ENCODE peak calls at places on chromosomes 3 and 15, in five cellular contexts. K is uterus, X is nephron progenitor cell, E is fibroblast of lung, J is adrenal gland. Q is an unnamed sample.

GRCh38 chr3:171821061-171821460 is 10.8 kb upstream of the PLD1 start:
- DNase-seq in K (no peak), X (no peak), E (no peak), J (no peak), Q (no peak)

GRCh38 chr3:110414851-110415250 is 656.8 kb upstream of the NECTIN3 start:
- DNase-seq in K (no peak), X (no peak), E (peak; percentile 57), J (no peak), Q (no peak)

GRCh38 chr3:49872801-49873281 is 3.1 kb upstream of the CAMKV start:
- DNase-seq in K (no peak), X (no peak), E (no peak), J (no peak), Q (no peak)

GRCh38 chr15:41881925-41882688 is 11.7 kb downstream of the SPTBN5 start:
- DNase-seq in K (no peak), X (peak; percentile 54), E (no peak), J (no peak), Q (peak; percentile 81)

GRCh38 chr3:146626384-146627122 is 21.4 kb upstream of the PLSCR5 start:
- DNase-seq in K (no peak), X (no peak), E (no peak), J (no peak), Q (no peak)

GRCh38 chr3:131995936-131996335 is 38.9 kb downstream of the CPNE4 start:
- DNase-seq in K (no peak), X (no peak), E (no peak), J (no peak), Q (no peak)

GRCh38 chr3:115864912-115865311 is 241.6 kb downstream of the GAP43 start:
- DNase-seq in K (no peak), X (no peak), E (peak; percentile 48), J (no peak), Q (no peak)

GRCh38 chr15:66269326-66270090 is 16.0 kb upstream of the MEGF11 start:
- DNase-seq in K (no peak), X (peak; percentile 54), E (peak; percentile 46), J (peak; percentile 86), Q (no peak)

GRCh38 chr3:167978071-167978470 is 117.7 kb downstream of the GOLIM4 start:
- DNase-seq in K (no peak), X (no peak), E (no peak), J (no peak), Q (no peak)

GRCh38 chr3:150362515-150363302 is 45.4 kb upstream of the TSC22D2 start:
- DNase-seq in K (no peak), X (no peak), E (no peak), J (no peak), Q (no peak)

GRCh38 chr15:68730491-68731317 is 90.0 kb downstream of the ANP32A start:
- DNase-seq in K (peak; percentile 60), X (peak; percentile 42), E (peak; percentile 57), J (peak; percentile 37), Q (peak; percentile 56)

GRCh38 chr3:1191061-1191460 is 98.2 kb downstream of the CNTN6 start:
- DNase-seq in K (no peak), X (no peak), E (no peak), J (no peak), Q (no peak)

GRCh38 chr15:62472616-62473299 is 307.7 kb upstream of the C2CD4B start:
- DNase-seq in K (no peak), X (peak; percentile 52), E (no peak), J (no peak), Q (no peak)

GRCh38 chr15:49134683-49135341 is 20.6 kb downstream of the COPS2 start:
- DNase-seq in K (no peak), X (no peak), E (peak; percentile 24), J (no peak), Q (no peak)

GRCh38 chr3:181075098-181075497 is 85.6 kb upstream of the DNAJC19 start:
- DNase-seq in K (no peak), X (peak; percentile 15), E (no peak), J (no peak), Q (no peak)

GRCh38 chr3:151895881-151896661 is 22.6 kb downstream of the SUCNR1 start:
- DNase-seq in K (no peak), X (no peak), E (no peak), J (no peak), Q (no peak)

GRCh38 chr3:23174426-23175039 is 28.6 kb upstream of the UBE2E2 start:
- DNase-seq in K (no peak), X (peak; percentile 6), E (peak; percentile 50), J (peak; percentile 19), Q (no peak)

GRCh38 chr3:141441381-141442365 is 45.2 kb upstream of the RASA2 start:
- DNase-seq in K (no peak), X (peak; percentile 55), E (peak; percentile 91), J (peak; percentile 34), Q (no peak)

GRCh38 chr3:187112934-187113793 is 26.1 kb downstream of the RPL39L start:
- DNase-seq in K (no peak), X (no peak), E (peak; percentile 52), J (no peak), Q (no peak)

GRCh38 chr15:56736881-56737707 is 3.8 kb upstream of the ZNF280D start:
- DNase-seq in K (no peak), X (no peak), E (no peak), J (no peak), Q (no peak)

GRCh38 chr3:120497318-120497717 is 46.5 kb upstream of the FSTL1 start:
- DNase-seq in K (no peak), X (no peak), E (peak; percentile 96), J (no peak), Q (no peak)

GRCh38 chr3:18429021-18429745 is 4.0 kb upstream of the SATB1 start:
- DNase-seq in K (no peak), X (no peak), E (no peak), J (no peak), Q (no peak)

GRCh38 chr3:177530908-177531307 is 333.6 kb upstream of the TBL1XR1 start:
- DNase-seq in K (no peak), X (no peak), E (no peak), J (no peak), Q (no peak)

GRCh38 chr3:149839874-149840273 is 26.9 kb downstream of the RNF13 start:
- DNase-seq in K (no peak), X (no peak), E (no peak), J (no peak), Q (no peak)

GRCh38 chr3:59555593-59556315 is 505.9 kb upstream of the CFAP20DC start:
- DNase-seq in K (no peak), X (no peak), E (peak; percentile 28), J (no peak), Q (no peak)

GRCh38 chr3:98778852-98779379 is 15.8 kb downstream of the ST3GAL6 start:
- DNase-seq in K (peak; percentile 25), X (no peak), E (peak; percentile 93), J (no peak), Q (no peak)

GRCh38 chr3:98778383-98778782 is 15.2 kb downstream of the ST3GAL6 start:
- DNase-seq in K (no peak), X (no peak), E (peak; percentile 48), J (no peak), Q (no peak)

GRCh38 chr3:98777286-98777685 is 14.1 kb downstream of the ST3GAL6 start:
- DNase-seq in K (no peak), X (no peak), E (no peak), J (no peak), Q (no peak)

GRCh38 chr3:98776114-98776513 is 13.0 kb downstream of the ST3GAL6 start:
- DNase-seq in K (no peak), X (no peak), E (no peak), J (no peak), Q (no peak)

GRCh38 chr3:98777801-98778220 is 14.7 kb downstream of the ST3GAL6 start:
- DNase-seq in K (no peak), X (no peak), E (peak; percentile 74), J (no peak), Q (no peak)
- TF ChIP-seq CTCF in K (no peak), X (no peak), E (peak; percentile 15), J (no peak), Q (peak; percentile 13)

GRCh38 chr15:46309914-46310313 is 675.1 kb downstream of the SQOR start:
- DNase-seq in K (no peak), X (peak; percentile 9), E (no peak), J (no peak), Q (no peak)

GRCh38 chr15:46304320-46304719 is 669.5 kb downstream of the SQOR start:
- DNase-seq in K (no peak), X (peak; percentile 35), E (no peak), J (no peak), Q (no peak)
- TF ChIP-seq CTCF in K (no peak), X (peak; percentile 61), E (no peak), J (peak; percentile 30), Q (peak; percentile 61)

DNA sequence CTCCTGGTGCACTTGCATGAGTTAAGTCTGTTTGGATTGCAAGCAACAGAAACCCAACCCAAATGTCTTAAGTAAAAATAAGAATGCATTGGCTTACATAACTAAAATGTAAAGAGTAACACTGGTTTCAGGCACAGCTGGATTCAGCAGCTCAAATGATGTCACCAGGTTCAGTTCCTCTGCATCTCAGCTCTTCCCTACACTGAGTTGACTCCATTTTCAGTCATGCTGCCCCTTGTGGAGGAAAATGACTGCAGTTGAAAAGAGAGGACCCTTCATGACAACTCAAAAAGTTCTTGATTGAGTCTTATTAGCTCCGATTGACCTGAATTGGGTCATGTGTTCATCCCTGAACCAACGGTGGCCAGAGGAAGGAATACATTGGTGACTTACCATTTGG is 138.5 kb upstream of the ABI3BP start:
- DNase-seq in K (no peak), X (no peak), E (no peak), J (no peak), Q (no peak)
- TF ChIP-seq CTCF in K (no peak), X (peak; percentile 7), E (no peak), J (no peak), Q (peak; percentile 17)

GRCh38 chr3:86673981-86674380 is 317.0 kb downstream of the VGLL3 start:
- DNase-seq in K (no peak), X (no peak), E (no peak), J (no peak), Q (no peak)
- TF ChIP-seq CTCF in K (no peak), X (no peak), E (no peak), J (no peak), Q (no peak)

Q was measured in chondrocyte.